ENCODE peak calls at places on chromosome 20, in six cellular contexts. One of them, this sample, is unnamed.

GRCh38 chr20:58719258-58719657 is 26.7 kb downstream of the NPEPL1 start:
- DNase-seq in uterus: peak; percentile 6
- DNase-seq in mucosa of descending colon: peak; percentile 34
- DNase-seq in neural progenitor cell: no peak
- DNase-seq in foreskin fibroblast: no peak
- DNase-seq in right atrium auricular region: peak; percentile 32
- DNase-seq in this sample: no peak

GRCh38 chr20:61949714-61950630 is 115.7 kb downstream of the TAF4 start:
- DNase-seq in uterus: no peak
- DNase-seq in mucosa of descending colon: peak; percentile 25
- DNase-seq in neural progenitor cell: no peak
- DNase-seq in foreskin fibroblast: no peak
- DNase-seq in right atrium auricular region: no peak
- DNase-seq in this sample: no peak

GRCh38 chr20:3067139-3068009 is 4.0 kb upstream of the OXT start:
- DNase-seq in uterus: no peak
- DNase-seq in mucosa of descending colon: no peak
- DNase-seq in neural progenitor cell: no peak
- DNase-seq in foreskin fibroblast: peak; percentile 51
- DNase-seq in right atrium auricular region: no peak
- DNase-seq in this sample: no peak

GRCh38 chr20:7585126-7585679 is 355.1 kb downstream of the HAO1 start:
- DNase-seq in uterus: no peak
- DNase-seq in mucosa of descending colon: no peak
- DNase-seq in neural progenitor cell: no peak
- DNase-seq in foreskin fibroblast: peak; percentile 62
- DNase-seq in right atrium auricular region: no peak
- DNase-seq in this sample: peak; percentile 82

GRCh38 chr20:1964061-1964460 is 29.8 kb downstream of the PDYN start:
- DNase-seq in uterus: no peak
- DNase-seq in mucosa of descending colon: no peak
- DNase-seq in neural progenitor cell: no peak
- DNase-seq in foreskin fibroblast: no peak
- DNase-seq in right atrium auricular region: no peak
- DNase-seq in this sample: no peak

GRCh38 chr20:58622671-58623578 is 28.2 kb upstream of the STX16 start:
- DNase-seq in uterus: no peak
- DNase-seq in mucosa of descending colon: no peak
- DNase-seq in neural progenitor cell: no peak
- DNase-seq in foreskin fibroblast: no peak
- DNase-seq in right atrium auricular region: no peak
- DNase-seq in this sample: no peak

GRCh38 chr20:41587523-41587922 is 30.7 kb downstream of the CHD6 start:
- DNase-seq in uterus: no peak
- DNase-seq in mucosa of descending colon: no peak
- DNase-seq in neural progenitor cell: no peak
- DNase-seq in foreskin fibroblast: no peak
- DNase-seq in right atrium auricular region: no peak
- DNase-seq in this sample: no peak

GRCh38 chr20:33450867-33451266 is 7.3 kb upstream of the SNTA1 start:
- DNase-seq in uterus: no peak
- DNase-seq in mucosa of descending colon: no peak
- DNase-seq in neural progenitor cell: no peak
- DNase-seq in foreskin fibroblast: peak; percentile 68
- DNase-seq in right atrium auricular region: no peak
- DNase-seq in this sample: no peak

GRCh38 chr20:33668087-33668790 is 1.5 kb downstream of the ACTL10 start:
- DNase-seq in uterus: peak; percentile 83
- DNase-seq in mucosa of descending colon: peak; percentile 47
- DNase-seq in neural progenitor cell: peak; percentile 83
- DNase-seq in foreskin fibroblast: no peak
- DNase-seq in right atrium auricular region: no peak
- DNase-seq in this sample: no peak

GRCh38 chr20:32510120-32510600 is 75.0 kb downstream of the NOL4L start:
- DNase-seq in uterus: no peak
- DNase-seq in mucosa of descending colon: peak; percentile 45
- DNase-seq in neural progenitor cell: no peak
- DNase-seq in foreskin fibroblast: no peak
- DNase-seq in right atrium auricular region: no peak
- DNase-seq in this sample: no peak

GRCh38 chr20:50470249-50470858 is 39.8 kb upstream of the PTPN1 start:
- DNase-seq in uterus: no peak
- DNase-seq in mucosa of descending colon: no peak
- DNase-seq in neural progenitor cell: no peak
- DNase-seq in foreskin fibroblast: peak; percentile 69
- DNase-seq in right atrium auricular region: no peak
- DNase-seq in this sample: no peak

GRCh38 chr20:62768815-62769287 is 27.4 kb upstream of the MRGBP start:
- DNase-seq in uterus: no peak
- DNase-seq in mucosa of descending colon: peak; percentile 41
- DNase-seq in neural progenitor cell: no peak
- DNase-seq in foreskin fibroblast: peak; percentile 30
- DNase-seq in right atrium auricular region: no peak
- DNase-seq in this sample: no peak

GRCh38 chr20:39855799-39856198 is 833.2 kb downstream of the MAFB start:
- DNase-seq in uterus: no peak
- DNase-seq in mucosa of descending colon: no peak
- DNase-seq in neural progenitor cell: no peak
- DNase-seq in foreskin fibroblast: peak; percentile 64
- DNase-seq in right atrium auricular region: no peak
- DNase-seq in this sample: no peak

GRCh38 chr20:61634376-61634775 is 382.3 kb downstream of the CDH4 start:
- DNase-seq in uterus: no peak
- DNase-seq in mucosa of descending colon: no peak
- DNase-seq in neural progenitor cell: no peak
- DNase-seq in foreskin fibroblast: no peak
- DNase-seq in right atrium auricular region: no peak
- DNase-seq in this sample: no peak

GRCh38 chr20:23637282-23638221 is at the start of gene CST3:
- DNase-seq in uterus: peak; percentile 91
- DNase-seq in mucosa of descending colon: peak; percentile 93
- DNase-seq in neural progenitor cell: peak; percentile 85
- DNase-seq in foreskin fibroblast: peak; percentile 96
- DNase-seq in right atrium auricular region: peak; percentile 89
- DNase-seq in this sample: peak; percentile 64

GRCh38 chr20:59723108-59723500 is 118.8 kb downstream of the PHACTR3 start:
- DNase-seq in uterus: no peak
- DNase-seq in mucosa of descending colon: no peak
- DNase-seq in neural progenitor cell: no peak
- DNase-seq in foreskin fibroblast: no peak
- DNase-seq in right atrium auricular region: peak; percentile 55
- DNase-seq in this sample: no peak

GRCh38 chr20:48822879-48823385 is 4.9 kb downstream of the PREX1 start:
- DNase-seq in uterus: no peak
- DNase-seq in mucosa of descending colon: no peak
- DNase-seq in neural progenitor cell: no peak
- DNase-seq in foreskin fibroblast: no peak
- DNase-seq in right atrium auricular region: no peak
- DNase-seq in this sample: no peak

GRCh38 chr20:48821261-48821910 is 6.4 kb downstream of the PREX1 start:
- DNase-seq in uterus: no peak
- DNase-seq in mucosa of descending colon: no peak
- DNase-seq in neural progenitor cell: no peak
- DNase-seq in foreskin fibroblast: no peak
- DNase-seq in right atrium auricular region: no peak
- DNase-seq in this sample: no peak

GRCh38 chr20:48823476-48823875 is 4.3 kb downstream of the PREX1 start:
- DNase-seq in uterus: no peak
- DNase-seq in mucosa of descending colon: no peak
- DNase-seq in neural progenitor cell: no peak
- DNase-seq in foreskin fibroblast: no peak
- DNase-seq in right atrium auricular region: no peak
- DNase-seq in this sample: no peak

GRCh38 chr20:48820649-48820973 is 7.2 kb downstream of the PREX1 start:
- DNase-seq in uterus: no peak
- DNase-seq in mucosa of descending colon: no peak
- DNase-seq in neural progenitor cell: no peak
- DNase-seq in foreskin fibroblast: no peak
- DNase-seq in right atrium auricular region: no peak
- DNase-seq in this sample: no peak

DNA sequence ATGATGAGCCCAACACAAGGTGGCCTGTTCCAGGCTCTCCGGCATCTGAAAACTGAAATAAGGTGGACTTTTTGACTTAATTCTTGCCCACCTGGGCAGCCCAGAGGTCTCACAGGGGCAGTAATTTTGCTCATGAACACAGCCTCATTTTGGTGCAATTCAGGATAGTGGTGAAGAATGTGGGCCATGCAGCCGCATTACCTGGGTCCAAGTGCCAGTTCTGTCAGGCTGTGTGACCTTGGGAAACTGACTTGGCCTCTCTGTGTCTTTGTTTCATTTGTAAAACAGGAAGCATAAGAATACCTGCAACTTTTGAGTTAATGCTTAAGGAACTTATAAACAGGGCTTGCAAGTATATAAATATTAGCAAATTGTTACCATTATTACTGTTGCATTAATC is 5.6 kb downstream of the PREX1 start:
- DNase-seq in uterus: no peak
- DNase-seq in mucosa of descending colon: no peak
- DNase-seq in neural progenitor cell: no peak
- DNase-seq in foreskin fibroblast: no peak
- DNase-seq in right atrium auricular region: no peak
- DNase-seq in this sample: no peak
- H3K4me3 ChIP-seq in uterus: no peak overlapping the region
- H3K4me3 ChIP-seq in mucosa of descending colon: no peak overlapping the region
- H3K4me3 ChIP-seq in neural progenitor cell: no peak overlapping the region
- H3K4me3 ChIP-seq in foreskin fibroblast: no peak overlapping the region
- H3K4me3 ChIP-seq in right atrium auricular region: no peak overlapping the region
- H3K4me3 ChIP-seq in this sample: no peak overlapping the region

GRCh38 chr20:44097521-44098255 is 89.3 kb downstream of the JPH2 start:
- DNase-seq in uterus: no peak
- DNase-seq in mucosa of descending colon: no peak
- DNase-seq in neural progenitor cell: no peak
- DNase-seq in foreskin fibroblast: no peak
- DNase-seq in right atrium auricular region: no peak
- DNase-seq in this sample: no peak
- H3K4me3 ChIP-seq in uterus: no peak overlapping the region
- H3K4me3 ChIP-seq in mucosa of descending colon: no peak overlapping the region
- H3K4me3 ChIP-seq in neural progenitor cell: no peak overlapping the region
- H3K4me3 ChIP-seq in foreskin fibroblast: no peak overlapping the region
- H3K4me3 ChIP-seq in right atrium auricular region: no peak overlapping the region
- H3K4me3 ChIP-seq in this sample: no peak overlapping the region

GRCh38 chr20:52379723-52380336 is 188.3 kb upstream of the ZFP64 start:
- DNase-seq in uterus: peak; percentile 27
- DNase-seq in mucosa of descending colon: no peak
- DNase-seq in neural progenitor cell: peak; percentile 45
- DNase-seq in foreskin fibroblast: peak; percentile 17
- DNase-seq in right atrium auricular region: no peak
- DNase-seq in this sample: no peak
- H3K4me3 ChIP-seq in uterus: no peak overlapping the region
- H3K4me3 ChIP-seq in mucosa of descending colon: no peak overlapping the region
- H3K4me3 ChIP-seq in neural progenitor cell: no peak overlapping the region
- H3K4me3 ChIP-seq in foreskin fibroblast: no peak overlapping the region
- H3K4me3 ChIP-seq in right atrium auricular region: no peak overlapping the region
- H3K4me3 ChIP-seq in this sample: no peak overlapping the region

DNA sequence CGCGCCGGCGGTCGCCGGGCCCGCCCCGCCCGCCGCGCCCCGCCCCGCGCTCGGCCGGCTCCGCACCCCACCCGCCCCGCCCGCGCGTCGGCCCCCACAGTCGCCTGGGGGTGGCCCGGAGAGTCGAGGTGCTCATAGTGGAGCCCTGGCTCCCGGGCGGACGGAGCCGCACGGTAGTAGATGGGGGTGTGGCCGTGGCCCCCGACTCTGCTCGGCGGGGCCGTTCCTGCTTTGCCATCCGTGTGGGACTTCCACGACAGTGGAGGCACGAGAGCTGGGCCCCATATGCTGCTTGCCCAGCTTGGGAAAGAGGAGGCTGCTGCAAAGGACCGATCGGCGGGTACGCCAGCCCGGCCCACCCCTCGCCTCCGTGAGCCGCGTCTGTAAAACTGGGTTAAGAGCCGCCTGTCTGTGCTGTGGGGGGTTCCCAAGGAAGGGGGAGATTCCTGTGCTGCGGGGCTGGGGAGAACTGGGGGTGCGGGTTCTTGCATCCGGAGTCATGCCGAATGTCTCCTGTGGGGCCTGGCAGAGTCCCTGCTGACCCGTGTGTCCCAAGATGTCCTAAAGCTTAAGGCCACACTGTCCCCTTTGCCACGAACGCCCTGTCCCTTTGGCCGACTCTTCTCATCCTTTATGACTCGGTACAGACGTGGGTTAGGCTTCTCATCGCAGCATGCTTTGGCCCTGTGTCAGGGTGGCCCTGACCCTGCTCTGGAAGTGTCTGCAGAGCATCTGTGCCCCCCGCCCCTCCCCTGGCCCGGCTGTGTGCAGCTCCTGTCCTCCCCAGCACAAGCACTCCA is at the start of gene OPRL1:
- DNase-seq in uterus: no peak
- DNase-seq in mucosa of descending colon: no peak
- DNase-seq in neural progenitor cell: peak; percentile 54
- DNase-seq in foreskin fibroblast: peak; percentile 55
- DNase-seq in right atrium auricular region: peak; percentile 70
- DNase-seq in this sample: no peak
- H3K4me3 ChIP-seq in uterus: peak within 1 kb of the TSS; percentile 45
- H3K4me3 ChIP-seq in mucosa of descending colon: peak within 1 kb of the TSS; percentile 42
- H3K4me3 ChIP-seq in neural progenitor cell: peak within 1 kb of the TSS; percentile 77
- H3K4me3 ChIP-seq in foreskin fibroblast: peak within 1 kb of the TSS; percentile 72
- H3K4me3 ChIP-seq in right atrium auricular region: peak within 1 kb of the TSS; percentile 72
- H3K4me3 ChIP-seq in this sample: peak within 1 kb of the TSS; percentile 81

DNA sequence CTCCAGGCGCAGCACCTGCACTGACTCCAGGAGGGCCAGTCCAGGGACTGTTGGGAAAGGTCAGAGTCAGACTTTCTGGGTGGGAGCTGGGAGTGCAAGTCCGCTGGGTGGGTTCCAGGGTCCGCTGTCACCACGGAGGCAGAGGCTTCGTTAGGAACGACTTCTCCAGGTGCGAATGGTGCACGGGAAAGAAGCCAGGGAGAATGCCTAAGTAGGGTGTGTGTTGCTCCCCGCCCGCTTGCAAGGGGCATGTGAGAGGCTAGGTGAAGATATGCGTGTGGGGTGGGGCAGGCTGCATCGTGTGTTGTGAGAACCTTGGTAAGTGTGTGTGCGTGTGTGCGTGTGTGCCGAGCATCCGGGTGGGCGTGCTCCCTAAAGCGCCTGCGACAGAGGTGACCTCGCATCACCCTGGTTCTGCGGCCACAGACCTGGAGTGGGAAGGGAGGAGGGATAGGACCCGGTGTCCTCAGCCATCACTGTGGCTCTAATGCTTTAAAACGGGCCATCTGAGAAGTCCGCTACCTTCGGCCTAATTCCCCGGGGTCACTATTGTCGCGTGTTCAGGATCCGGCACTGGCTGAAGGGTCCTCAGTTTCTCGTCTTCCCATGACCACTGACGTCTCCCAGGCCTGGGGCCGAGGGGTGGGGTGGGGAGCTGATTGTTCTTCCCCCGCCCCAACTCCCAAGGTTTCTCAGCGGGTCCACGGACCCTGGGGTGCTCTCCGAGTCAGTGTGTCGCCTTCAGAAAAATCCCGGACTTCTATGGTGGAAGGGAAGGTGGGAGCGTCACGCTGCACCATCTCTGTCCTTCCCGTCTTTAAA is 6.1 kb downstream of the SLC32A1 start:
- DNase-seq in uterus: no peak
- DNase-seq in mucosa of descending colon: no peak
- DNase-seq in neural progenitor cell: no peak
- DNase-seq in foreskin fibroblast: no peak
- DNase-seq in right atrium auricular region: no peak
- DNase-seq in this sample: no peak
- H3K4me3 ChIP-seq in uterus: no peak overlapping the region
- H3K4me3 ChIP-seq in mucosa of descending colon: no peak overlapping the region
- H3K4me3 ChIP-seq in neural progenitor cell: peak overlapping the region; percentile 34
- H3K4me3 ChIP-seq in foreskin fibroblast: no peak overlapping the region
- H3K4me3 ChIP-seq in right atrium auricular region: peak overlapping the region; percentile 38
- H3K4me3 ChIP-seq in this sample: no peak overlapping the region